ENCODE peak calls at places on chromosomes 11 and 22, in seven cellular contexts. D is colonic mucosa; A is psoas muscle; P is GM04503; Q is EL; T is stimulated activated naive CD4-positive, alpha-beta T cell; F is thoracic aorta. R is an unnamed sample.

GRCh38 chr11:73141309-73142127 is 600 bp downstream of the FCHSD2 start:
- DNase-seq in D (peak), A (peak), P (no peak), Q (peak), T (peak), F (no peak), R (peak)

GRCh38 chr11:10722307-10722706 is 28.7 kb upstream of the CTR9 start:
- DNase-seq in D (no peak), A (no peak), P (no peak), Q (no peak), T (no peak), F (no peak), R (no peak)

GRCh38 chr22:39994566-39995345 is at the start of gene FAM83F:
- DNase-seq in D (peak), A (no peak), P (no peak), Q (no peak), T (peak), F (no peak), R (no peak)

GRCh38 chr11:131674051-131674755 is 303.8 kb downstream of the NTM start:
- DNase-seq in D (peak), A (peak), P (peak), Q (peak), T (no peak), F (no peak), R (peak)

GRCh38 chr11:68598816-68599653 is 85.3 kb upstream of the GAL start:
- DNase-seq in D (no peak), A (no peak), P (peak), Q (peak), T (no peak), F (no peak), R (no peak)

GRCh38 chr11:70527046-70527395 is 128.7 kb downstream of the CTTN start:
- DNase-seq in D (no peak), A (peak), P (no peak), Q (no peak), T (no peak), F (no peak), R (no peak)

GRCh38 chr11:33970984-33971466 is 79.1 kb upstream of the LMO2 start:
- DNase-seq in D (peak), A (peak), P (no peak), Q (peak), T (no peak), F (peak), R (peak)

GRCh38 chr11:125569913-125570621 is 790 bp downstream of the EI24 start:
- DNase-seq in D (no peak), A (peak), P (no peak), Q (peak), T (no peak), F (no peak), R (peak)

GRCh38 chr11:73950869-73951710 is at the start of gene DNAJB13:
- DNase-seq in D (no peak), A (no peak), P (no peak), Q (peak), T (no peak), F (no peak), R (peak)

GRCh38 chr11:44457862-44458261 is 107.6 kb upstream of the CD82 start:
- DNase-seq in D (no peak), A (no peak), P (no peak), Q (no peak), T (no peak), F (no peak), R (no peak)

GRCh38 chr11:94604496-94604895 is 37.3 kb downstream of the PIWIL4 start:
- DNase-seq in D (no peak), A (no peak), P (no peak), Q (peak), T (no peak), F (no peak), R (no peak)

GRCh38 chr11:1772270-1773130 is 8.8 kb upstream of the CTSD start:
- DNase-seq in D (peak), A (peak), P (no peak), Q (peak), T (no peak), F (peak), R (peak)

GRCh38 chr11:66883021-66883968 is 26.4 kb downstream of the LRFN4 start:
- DNase-seq in D (peak), A (peak), P (peak), Q (peak), T (peak), F (no peak), R (peak)

GRCh38 chr11:73838443-73839122 is 38.1 kb downstream of the COA4 start:
- DNase-seq in D (no peak), A (no peak), P (no peak), Q (peak), T (no peak), F (no peak), R (peak)

GRCh38 chr11:88352139-88352538 is 14.6 kb upstream of the CTSC start:
- DNase-seq in D (no peak), A (no peak), P (no peak), Q (peak), T (no peak), F (no peak), R (no peak)

GRCh38 chr11:1036303-1036923 is at the start of gene MUC6:
- DNase-seq in D (no peak), A (no peak), P (no peak), Q (no peak), T (no peak), F (no peak), R (no peak)

GRCh38 chr22:48099251-48099650 is 1336.8 kb downstream of the TBC1D22A start:
- DNase-seq in D (no peak), A (no peak), P (no peak), Q (no peak), T (no peak), F (no peak), R (no peak)

GRCh38 chr11:79116600-79116999 is 324.2 kb downstream of the TENM4 start:
- DNase-seq in D (no peak), A (no peak), P (no peak), Q (no peak), T (no peak), F (no peak), R (no peak)

GRCh38 chr11:45839204-45839603 is 8.1 kb upstream of the CRY2 start:
- DNase-seq in D (no peak), A (no peak), P (no peak), Q (no peak), T (no peak), F (no peak), R (no peak)

GRCh38 chr11:43681543-43681942 is 1.0 kb downstream of the HSD17B12 start:
- DNase-seq in D (no peak), A (no peak), P (peak), Q (peak), T (no peak), F (no peak), R (peak)

GRCh38 chr22:38338772-38339379 is 21.6 kb upstream of the CSNK1E start:
- DNase-seq in D (no peak), A (peak), P (no peak), Q (no peak), T (no peak), F (no peak), R (no peak)

GRCh38 chr11:43948341-43949185 is 6.1 kb downstream of the C11orf96 start:
- DNase-seq in D (no peak), A (no peak), P (no peak), Q (no peak), T (no peak), F (no peak), R (no peak)

GRCh38 chr11:86523738-86524602 is 148.4 kb downstream of the ME3 start:
- DNase-seq in D (no peak), A (no peak), P (peak), Q (peak), T (no peak), F (no peak), R (peak)

GRCh38 chr11:65692367-65692766 is 19.7 kb upstream of the KAT5 start:
- DNase-seq in D (no peak), A (no peak), P (no peak), Q (no peak), T (no peak), F (no peak), R (no peak)

GRCh38 chr11:44566952-44567875 is 1.8 kb downstream of the CD82 start:
- DNase-seq in D (no peak), A (no peak), P (no peak), Q (no peak), T (no peak), F (no peak), R (no peak)

GRCh38 chr22:27480487-27480886 is 321.1 kb downstream of the MN1 start:
- DNase-seq in D (no peak), A (no peak), P (no peak), Q (no peak), T (no peak), F (no peak), R (no peak)

GRCh38 chr22:41094036-41094435 is 1.6 kb downstream of the EP300 start:
- DNase-seq in D (peak), A (no peak), P (no peak), Q (peak), T (no peak), F (no peak), R (peak)